ENCODE peak calls at places on chromosome 19, in seven cellular contexts. Y, Q, E, K, A, M and F are unnamed samples.

GRCh38 chr19:47514151-47514868 is 553 bp downstream of the NAPA start:
- DNase-seq in Y (no peak), Q (no peak), E (no peak), K (peak), A (no peak), M (peak), F (no peak)

GRCh38 chr19:48498922-48499321 is 12.7 kb downstream of the LMTK3 start:
- DNase-seq in Y (no peak), Q (no peak), E (no peak), K (no peak), A (no peak), M (no peak), F (no peak)

GRCh38 chr19:4414144-4414799 is 11.8 kb downstream of the CHAF1A start:
- DNase-seq in Y (no peak), Q (no peak), E (no peak), K (no peak), A (no peak), M (no peak), F (no peak)

GRCh38 chr19:46224773-46225172 is 4.8 kb upstream of the IGFL1 start:
- DNase-seq in Y (no peak), Q (no peak), E (no peak), K (no peak), A (no peak), M (no peak), F (no peak)

GRCh38 chr19:45670670-45671453 is 2.8 kb downstream of the GIPR start:
- DNase-seq in Y (no peak), Q (peak), E (peak), K (peak), A (peak), M (peak), F (peak)

GRCh38 chr19:53158119-53158656 is 665 bp downstream of the ZNF347 start:
- DNase-seq in Y (no peak), Q (peak), E (no peak), K (peak), A (no peak), M (peak), F (no peak)

GRCh38 chr19:18157465-18158063 is 4.6 kb downstream of the PIK3R2 start:
- DNase-seq in Y (no peak), Q (no peak), E (no peak), K (no peak), A (no peak), M (no peak), F (no peak)

GRCh38 chr19:34380639-34381241 is 15.7 kb downstream of the GPI start:
- DNase-seq in Y (no peak), Q (no peak), E (no peak), K (no peak), A (no peak), M (no peak), F (no peak)

GRCh38 chr19:1074512-1075283 is 7.7 kb downstream of the ARHGAP45 start:
- DNase-seq in Y (no peak), Q (no peak), E (peak), K (peak), A (no peak), M (peak), F (no peak)

GRCh38 chr19:14404322-14404721 is 14.8 kb downstream of the DDX39A start:
- DNase-seq in Y (no peak), Q (no peak), E (no peak), K (no peak), A (no peak), M (no peak), F (no peak)

GRCh38 chr19:45446944-45447343 is 20.9 kb upstream of the FOSB start:
- DNase-seq in Y (no peak), Q (no peak), E (no peak), K (no peak), A (no peak), M (no peak), F (no peak)

GRCh38 chr19:31678421-31678820 is 329.2 kb upstream of the TSHZ3 start:
- DNase-seq in Y (no peak), Q (no peak), E (no peak), K (no peak), A (no peak), M (no peak), F (no peak)

GRCh38 chr19:39128511-39129079 is 3.0 kb downstream of the PAK4 start:
- DNase-seq in Y (no peak), Q (no peak), E (no peak), K (no peak), A (no peak), M (peak), F (no peak)

GRCh38 chr19:15442142-15442920 is 7.4 kb downstream of the WIZ start:
- DNase-seq in Y (no peak), Q (no peak), E (no peak), K (no peak), A (no peak), M (no peak), F (no peak)

GRCh38 chr19:45632468-45633196 is 6.6 kb downstream of the EML2 start:
- DNase-seq in Y (peak), Q (peak), E (peak), K (peak), A (no peak), M (peak), F (peak)

GRCh38 chr19:39680593-39680992 is 23.7 kb upstream of the LGALS14 start:
- DNase-seq in Y (no peak), Q (no peak), E (no peak), K (no peak), A (no peak), M (no peak), F (no peak)

GRCh38 chr19:45047188-45047797 is 8.4 kb downstream of the CLASRP start:
- DNase-seq in Y (no peak), Q (no peak), E (no peak), K (no peak), A (no peak), M (no peak), F (no peak)

GRCh38 chr19:7731218-7731595 is 703 bp downstream of the CLEC4G start:
- DNase-seq in Y (no peak), Q (no peak), E (no peak), K (no peak), A (no peak), M (no peak), F (no peak)

GRCh38 chr19:3984584-3984907 is 717 bp downstream of the EEF2 start:
- DNase-seq in Y (no peak), Q (no peak), E (no peak), K (no peak), A (no peak), M (no peak), F (no peak)

GRCh38 chr19:4425531-4425930 is 23.1 kb downstream of the CHAF1A start:
- DNase-seq in Y (no peak), Q (no peak), E (no peak), K (no peak), A (no peak), M (no peak), F (peak)

GRCh38 chr19:45693168-45693788 is 812 bp downstream of the QPCTL start:
- DNase-seq in Y (peak), Q (peak), E (peak), K (peak), A (peak), M (peak), F (no peak)

GRCh38 chr19:4066176-4066606 is 508 bp downstream of the ZBTB7A start:
- DNase-seq in Y (no peak), Q (no peak), E (no peak), K (peak), A (no peak), M (peak), F (no peak)

GRCh38 chr19:2330632-2331284 is 2.3 kb downstream of the SPPL2B start:
- DNase-seq in Y (no peak), Q (no peak), E (no peak), K (no peak), A (peak), M (peak), F (no peak)

GRCh38 chr19:32603961-32604360 is 23.0 kb downstream of the PDCD5 start:
- DNase-seq in Y (no peak), Q (no peak), E (no peak), K (no peak), A (no peak), M (no peak), F (no peak)

GRCh38 chr19:38908854-38909253 is 3.1 kb downstream of the CCER2 start:
- DNase-seq in Y (no peak), Q (no peak), E (no peak), K (no peak), A (no peak), M (no peak), F (no peak)

GRCh38 chr19:11708457-11708856 is 30.3 kb downstream of the ZNF823 start:
- DNase-seq in Y (no peak), Q (no peak), E (no peak), K (no peak), A (no peak), M (no peak), F (no peak)

GRCh38 chr19:31271569-31271911 is 77.7 kb downstream of the TSHZ3 start:
- DNase-seq in Y (no peak), Q (no peak), E (no peak), K (no peak), A (no peak), M (no peak), F (no peak)

GRCh38 chr19:8517551-8518442 is 3.8 kb upstream of the ZNF414 start:
- DNase-seq in Y (no peak), Q (no peak), E (no peak), K (no peak), A (no peak), M (no peak), F (no peak)

GRCh38 chr19:11538232-11539036 is at the start of gene CNN1:
- DNase-seq in Y (peak), Q (peak), E (no peak), K (peak), A (peak), M (no peak), F (peak)

GRCh38 chr19:19490247-19490968 is 24.9 kb downstream of the TSSK6 start:
- DNase-seq in Y (peak), Q (peak), E (peak), K (peak), A (peak), M (peak), F (peak)

GRCh38 chr19:41863209-41863931 is 3.3 kb downstream of the RPS19 start:
- DNase-seq in Y (no peak), Q (no peak), E (no peak), K (no peak), A (no peak), M (no peak), F (no peak)
- H3K27ac ChIP-seq in Y (no peak), Q (no peak), E (peak), K (no peak), A (no peak), M (no peak), F (peak)

GRCh38 chr19:50252111-50252886 is 48.9 kb downstream of the MYH14 start:
- DNase-seq in Y (no peak), Q (no peak), E (peak), K (no peak), A (no peak), M (peak), F (no peak)

GRCh38 chr19:50258918-50259372 is 55.5 kb downstream of the MYH14 start:
- DNase-seq in Y (no peak), Q (no peak), E (peak), K (no peak), A (no peak), M (peak), F (no peak)

GRCh38 chr19:50252887-50253268 is 49.5 kb downstream of the MYH14 start:
- DNase-seq in Y (no peak), Q (no peak), E (no peak), K (no peak), A (no peak), M (no peak), F (no peak)

GRCh38 chr19:50257141-50257540 is 53.7 kb downstream of the MYH14 start:
- DNase-seq in Y (no peak), Q (no peak), E (no peak), K (no peak), A (no peak), M (no peak), F (no peak)

DNA sequence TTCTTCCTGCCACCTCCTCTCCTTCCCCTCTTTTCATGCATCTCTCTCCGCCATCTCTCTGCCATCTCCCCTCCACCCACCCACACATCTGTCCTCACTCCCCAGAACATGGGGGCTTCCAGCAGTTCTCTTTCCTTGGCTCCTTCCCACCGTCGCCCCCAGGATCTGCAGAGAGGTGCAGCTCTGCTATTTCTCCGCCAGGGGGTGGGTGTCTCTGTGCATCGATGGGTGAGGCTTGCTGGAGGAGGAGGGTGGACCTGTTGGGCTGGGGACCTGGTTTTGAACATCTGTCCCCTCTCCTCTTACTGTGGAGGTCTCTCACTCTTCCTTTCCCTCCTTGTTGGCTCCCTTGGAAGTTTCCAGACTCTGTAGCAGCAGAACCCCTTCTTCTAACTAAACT is 51.7 kb downstream of the MYH14 start:
- DNase-seq in Y (no peak), Q (no peak), E (no peak), K (no peak), A (no peak), M (no peak), F (no peak)
- TF ChIP-seq CTCF in Y (no peak), Q (peak), E (no peak), K (no peak), A (peak), M (no peak), F (peak)

DNA sequence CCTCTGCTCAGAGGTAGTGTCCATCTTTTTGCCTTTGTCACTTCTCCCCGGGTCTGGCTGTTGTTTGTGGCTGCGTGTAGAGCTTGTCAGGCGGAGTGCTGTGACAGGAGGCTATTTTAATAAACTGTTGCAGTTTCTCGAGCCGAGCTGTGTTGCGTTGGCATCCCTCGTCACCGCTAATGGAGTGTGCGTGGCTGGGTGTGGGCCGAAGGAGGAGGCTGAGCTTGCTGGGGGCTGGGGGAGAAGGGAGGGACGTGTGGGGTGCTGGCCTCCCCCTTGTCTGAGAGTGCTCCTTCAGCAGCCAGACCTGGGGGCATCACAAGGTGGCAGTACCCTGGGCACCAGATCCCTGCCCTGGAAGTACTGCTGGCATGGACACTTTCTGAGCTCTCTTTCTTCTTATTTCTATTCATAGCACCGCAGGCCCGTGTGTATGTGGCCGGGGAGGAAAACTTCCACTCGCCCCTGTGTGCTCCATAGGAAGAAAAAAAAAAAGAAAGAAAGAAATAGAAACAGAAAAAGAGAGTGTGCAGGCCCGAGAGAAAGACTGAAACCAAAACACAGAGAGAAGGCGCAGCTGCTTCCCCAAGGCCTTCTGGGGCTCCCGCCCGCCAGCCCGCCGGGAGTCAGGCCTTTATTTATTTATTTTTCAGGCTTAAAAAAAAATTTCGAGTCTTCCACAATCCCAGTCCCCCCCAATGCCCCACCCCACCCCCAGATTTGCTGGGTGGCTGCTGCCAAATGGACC is 27.0 kb downstream of the NFIX start:
- DNase-seq in Y (no peak), Q (no peak), E (no peak), K (no peak), A (no peak), M (no peak), F (peak)
- H3K27ac ChIP-seq in Y (peak), Q (no peak), E (no peak), K (peak), A (peak), M (peak), F (peak)

GRCh38 chr19:55487884-55488687 is at the start of gene SSC5D:
- DNase-seq in Y (no peak), Q (no peak), E (no peak), K (peak), A (no peak), M (no peak), F (no peak)

GRCh38 chr19:55486971-55487883 is 1.0 kb upstream of the SSC5D start:
- DNase-seq in Y (no peak), Q (peak), E (peak), K (peak), A (peak), M (peak), F (peak)

GRCh38 chr19:55484571-55485438 is at the start of gene NAT14:
- DNase-seq in Y (no peak), Q (peak), E (peak), K (no peak), A (peak), M (no peak), F (no peak)

GRCh38 chr19:55485439-55486011 is 537 bp downstream of the NAT14 start:
- DNase-seq in Y (no peak), Q (no peak), E (no peak), K (no peak), A (no peak), M (no peak), F (no peak)

GRCh38 chr19:55486043-55486970 is 1.3 kb downstream of the NAT14 start:
- DNase-seq in Y (no peak), Q (no peak), E (no peak), K (no peak), A (no peak), M (no peak), F (no peak)
- TF ChIP-seq CTCF in Y (no peak), Q (peak), E (no peak), K (no peak), A (no peak), M (no peak), F (peak)